ENCODE peak calls at places on chromosomes 16 and 17, in four cellular contexts. P, M, C and Y are unnamed samples. For H3K4me1, the result is how much of the 10 kb centered on the place peaks cover.

GRCh38 chr16:81495321-81496234 is 51.0 kb downstream of the CMIP start:
- DNase-seq in M (no peak), C (no peak), P (no peak), Y (no peak)

GRCh38 chr17:42472709-42473521 is 14.2 kb downstream of the ATP6V0A1 start:
- DNase-seq in P (peak), M (peak), C (no peak), Y (no peak)

GRCh38 chr17:3773511-3773910 is 27.5 kb downstream of the ITGAE start:
- DNase-seq in C (no peak), M (peak), P (peak), Y (no peak)

GRCh38 chr17:21127508-21128077 is 829 bp downstream of the DHRS7B start:
- DNase-seq in M (peak), P (peak), C (no peak), Y (no peak)

GRCh38 chr16:86979061-86979460 is 338.1 kb downstream of the C16orf95 start:
- DNase-seq in M (no peak), C (no peak), P (no peak), Y (no peak)

GRCh38 chr16:17481741-17482140 is 11.0 kb upstream of the XYLT1 start:
- DNase-seq in P (no peak), C (no peak), M (no peak), Y (no peak)

GRCh38 chr16:54027126-54027922 is 259.3 kb downstream of the IRX3 start:
- DNase-seq in P (peak), M (peak), C (no peak), Y (no peak)

GRCh38 chr17:2239882-2240430 is 63.6 kb downstream of the SMG6 start:
- DNase-seq in P (peak), C (peak), M (peak), Y (no peak)

GRCh38 chr17:8430966-8431365 is 4.7 kb upstream of the NDEL1 start:
- DNase-seq in P (peak), M (peak), C (no peak), Y (no peak)

GRCh38 chr17:68955181-68955841 is at the start of gene ABCA8:
- DNase-seq in M (peak), P (peak), C (no peak), Y (no peak)

GRCh38 chr16:71568541-71568940 is 8.4 kb downstream of the TAT start:
- DNase-seq in C (no peak), M (no peak), P (no peak), Y (no peak)

GRCh38 chr17:45246861-45247428 is 14.9 kb downstream of the SPATA32 start:
- DNase-seq in M (peak), P (peak), C (peak), Y (no peak)

GRCh38 chr17:80106176-80106575 is 4.8 kb downstream of the GAA start:
- DNase-seq in C (no peak), P (no peak), M (no peak), Y (no peak)

GRCh38 chr16:88938933-88939813 is 37.8 kb downstream of the CBFA2T3 start:
- DNase-seq in C (no peak), M (peak), P (no peak), Y (no peak)

GRCh38 chr17:30309591-30309990 is 17.8 kb upstream of the BLMH start:
- DNase-seq in P (no peak), C (no peak), M (peak), Y (no peak)

GRCh38 chr17:57553991-57554825 is 190.9 kb downstream of the CCDC182 start:
- DNase-seq in M (no peak), C (no peak), P (peak), Y (no peak)

GRCh38 chr17:75411328-75412067 is 6.0 kb upstream of the GRB2 start:
- DNase-seq in C (no peak), P (no peak), M (no peak), Y (no peak)

GRCh38 chr16:61595605-61596004 is 440.6 kb downstream of the CDH8 start:
- DNase-seq in C (no peak), P (no peak), M (no peak), Y (no peak)

GRCh38 chr17:65277576-65277975 is 140.4 kb downstream of the RGS9 start:
- DNase-seq in P (peak), M (peak), C (no peak), Y (no peak)

GRCh38 chr17:55238931-55239297 is 25.8 kb upstream of the HLF start:
- DNase-seq in C (no peak), P (no peak), M (peak), Y (no peak)

GRCh38 chr17:83073389-83074063 is 5.9 kb upstream of the METRNL start:
- DNase-seq in C (no peak), M (peak), P (no peak), Y (no peak)

GRCh38 chr16:56198044-56198754 is 6.9 kb downstream of the GNAO1 start:
- DNase-seq in C (no peak), M (no peak), P (no peak), Y (no peak)

GRCh38 chr16:3121843-3122467 is 9.6 kb downstream of the ZNF205 start:
- DNase-seq in C (no peak), P (no peak), M (no peak), Y (no peak)

GRCh38 chr17:27601975-27602302 is 29.0 kb upstream of the LGALS9 start:
- DNase-seq in C (no peak), P (no peak), M (no peak), Y (no peak)

GRCh38 chr16:74570412-74571301 is 36.3 kb downstream of the GLG1 start:
- DNase-seq in M (no peak), C (no peak), P (peak), Y (no peak)

GRCh38 chr17:80425835-80426426 is 11.0 kb downstream of the ENDOV start:
- DNase-seq in C (no peak), P (no peak), M (no peak), Y (no peak)

GRCh38 chr17:21005803-21006202 is 37.0 kb downstream of the USP22 start:
- DNase-seq in P (no peak), M (peak), C (no peak), Y (no peak)

GRCh38 chr16:55349867-55350266 is 25.9 kb downstream of the IRX6 start:
- DNase-seq in P (no peak), M (peak), C (no peak), Y (no peak)

GRCh38 chr17:2400474-2400866 is 390 bp downstream of the MNT start:
- DNase-seq in C (peak), P (no peak), M (peak), Y (peak)

DNA sequence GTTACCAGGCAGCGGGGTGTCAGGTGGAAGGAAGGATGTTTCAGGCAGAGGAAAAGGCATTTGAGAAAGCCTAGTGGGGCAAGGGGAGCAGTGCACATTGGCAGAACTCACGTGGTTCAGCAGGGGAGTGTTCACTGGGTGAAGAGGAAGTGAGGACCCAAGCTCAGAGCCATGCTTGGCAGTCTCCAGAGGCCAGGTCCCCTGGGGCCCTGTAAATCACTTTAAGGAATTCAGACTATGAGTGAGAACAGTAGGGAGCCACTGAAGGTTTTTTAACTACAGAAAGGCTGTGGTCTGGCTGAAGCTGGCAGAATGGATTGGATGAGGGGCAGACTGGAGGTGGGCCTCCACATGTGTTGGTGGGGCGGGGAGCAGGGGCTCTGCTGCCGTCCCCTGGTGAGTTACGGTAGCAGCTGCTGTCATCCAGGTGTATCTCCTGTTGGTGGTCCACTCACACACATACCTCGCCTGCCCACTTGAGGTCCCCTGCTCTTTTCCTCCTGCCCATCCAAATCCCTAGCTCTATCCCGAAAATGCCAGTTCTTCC is 5.1 kb downstream of the CLEC16A start:
- DNase-seq in M (peak), P (no peak), C (no peak), Y (peak)
- H3K4me3 ChIP-seq in M (no peak), P (no peak), C (no peak), Y (no peak)

GRCh38 chr17:19415806-19416775 is 5.1 kb downstream of the RNF112 start:
- DNase-seq in C (no peak), P (no peak), M (no peak), Y (no peak)
- H3K4me1 ChIP-seq in C (under half), P (under half), M (under half), Y (under half)

GRCh38 chr17:39194089-39194984 is 3.1 kb downstream of the CACNB1 start:
- DNase-seq in P (peak), M (peak), C (no peak), Y (no peak)

GRCh38 chr17:39194985-39195524 is 2.4 kb downstream of the CACNB1 start:
- DNase-seq in C (no peak), M (peak), P (no peak), Y (no peak)

GRCh38 chr17:39196191-39196819 is 1.2 kb downstream of the CACNB1 start:
- DNase-seq in P (no peak), C (no peak), M (peak), Y (no peak)

GRCh38 chr17:39196820-39197331 is 593 bp downstream of the CACNB1 start:
- DNase-seq in P (no peak), M (peak), C (no peak), Y (no peak)

DNA sequence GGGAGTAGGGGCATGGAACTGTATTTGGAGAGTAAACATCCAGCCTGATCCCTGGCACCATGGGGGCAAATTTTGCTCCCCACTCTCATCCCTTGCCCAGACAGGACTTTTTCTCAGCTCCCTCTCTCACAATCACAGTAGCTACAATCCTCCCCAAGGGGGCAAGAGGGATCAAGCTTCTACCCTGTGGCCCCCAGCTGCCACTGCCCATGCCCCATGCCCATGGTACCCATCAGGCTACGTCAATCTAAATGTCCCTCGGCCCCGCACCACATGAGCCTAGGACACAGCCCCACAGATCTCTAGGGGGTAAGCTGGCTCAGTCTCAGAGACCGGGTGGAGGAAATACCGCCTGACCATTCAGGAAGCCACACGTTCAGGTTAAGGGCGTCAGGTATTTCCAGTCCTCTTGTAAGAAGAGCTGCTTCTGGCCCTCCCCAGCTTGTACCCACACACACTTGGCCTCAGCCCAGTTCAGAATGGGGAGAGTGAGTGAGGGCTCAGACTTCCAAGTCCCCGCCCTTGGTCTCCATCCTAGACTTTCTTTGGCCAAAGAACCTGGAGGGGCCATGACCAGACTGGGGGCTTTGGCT is 1.8 kb downstream of the CACNB1 start:
- DNase-seq in M (peak), C (peak), P (no peak), Y (no peak)
- H3K4me3 ChIP-seq in M (peak), C (no peak), P (no peak), Y (peak)

DNA sequence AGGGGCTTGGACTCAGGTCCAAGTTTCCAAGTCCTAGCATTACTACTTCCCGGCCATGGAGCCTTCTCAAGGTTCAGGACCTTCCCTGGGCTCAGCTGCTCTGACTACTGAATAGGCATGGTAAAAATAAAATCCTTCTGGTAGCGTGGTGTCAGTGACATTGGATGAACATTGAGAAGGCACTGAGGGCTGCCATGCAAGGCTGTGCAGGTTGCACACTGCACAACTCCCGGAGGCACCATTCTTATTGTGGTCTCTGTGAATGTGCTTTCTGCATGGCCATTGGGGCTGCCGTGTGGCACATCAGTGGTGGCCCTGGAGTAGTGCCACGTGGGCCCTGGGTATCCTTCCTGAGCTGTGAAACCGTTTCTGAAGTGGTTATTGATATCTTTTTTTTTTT is 250.2 kb upstream of the CIBAR2 start:
- DNase-seq in C (no peak), P (no peak), M (no peak), Y (no peak)
- H3K4me1 ChIP-seq in C (under half), P (under half), M (under half), Y (under half)

GRCh38 chr16:23836404-23837291 is 865 bp downstream of the PRKCB start:
- DNase-seq in M (no peak), P (no peak), C (peak), Y (peak)

GRCh38 chr16:23833960-23834685 is 1.7 kb upstream of the PRKCB start:
- DNase-seq in C (no peak), M (no peak), P (no peak), Y (peak)

GRCh38 chr16:23833504-23833903 is 2.3 kb upstream of the PRKCB start:
- DNase-seq in M (no peak), C (no peak), P (no peak), Y (no peak)

GRCh38 chr16:23836078-23836403 is 258 bp downstream of the PRKCB start:
- DNase-seq in M (no peak), C (peak), P (no peak), Y (no peak)

GRCh38 chr16:23835390-23836077 is at the start of gene PRKCB:
- DNase-seq in C (peak), M (peak), P (peak), Y (peak)
- H3K4me3 ChIP-seq in C (peak), M (no peak), P (no peak), Y (peak)

GRCh38 chr16:28183441-28183840 is 28.3 kb downstream of the XPO6 start:
- DNase-seq in P (no peak), C (no peak), M (no peak), Y (no peak)
- H3K4me1 ChIP-seq in P (under half), C (half or more), M (half or more), Y (half or more)

DNA sequence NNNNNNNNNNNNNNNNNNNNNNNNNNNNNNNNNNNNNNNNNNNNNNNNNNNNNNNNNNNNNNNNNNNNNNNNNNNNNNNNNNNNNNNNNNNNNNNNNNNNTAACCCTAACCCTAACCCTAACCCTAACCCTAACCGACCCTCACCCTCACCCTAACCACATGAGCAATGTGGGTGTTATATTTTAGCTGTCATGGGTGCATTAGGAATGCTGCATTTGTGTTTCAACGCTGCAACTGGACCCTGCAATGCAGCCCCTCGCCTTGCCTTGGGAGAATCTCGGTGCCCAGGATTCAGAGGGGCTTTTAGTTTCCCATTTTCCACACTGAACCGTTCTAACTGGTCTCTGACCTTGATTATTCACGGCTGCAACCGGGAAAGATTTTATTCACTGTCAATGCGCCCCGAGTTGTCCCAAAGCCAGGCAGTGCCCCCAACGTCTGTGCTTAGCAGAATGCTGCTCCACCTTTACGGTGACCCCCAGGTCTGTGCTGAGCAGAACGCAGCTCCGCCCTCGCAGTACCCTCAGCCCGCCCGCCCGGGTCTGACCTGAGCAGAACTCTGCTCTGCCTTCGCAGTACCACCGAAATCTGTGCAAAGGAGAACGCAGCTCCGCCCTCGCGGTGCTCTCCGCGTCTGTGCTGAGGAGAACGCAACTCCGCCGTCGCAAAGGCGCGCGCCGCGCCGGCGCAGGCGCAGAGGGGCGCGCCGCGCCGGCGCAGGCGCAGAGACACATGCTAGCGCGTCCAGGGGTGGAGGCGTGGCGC is 43.3 kb downstream of the POLR3K start:
- DNase-seq in C (no peak), M (peak), P (no peak), Y (no peak)
- H3K4me3 ChIP-seq in C (no peak), M (no peak), P (peak), Y (no peak)

DNA sequence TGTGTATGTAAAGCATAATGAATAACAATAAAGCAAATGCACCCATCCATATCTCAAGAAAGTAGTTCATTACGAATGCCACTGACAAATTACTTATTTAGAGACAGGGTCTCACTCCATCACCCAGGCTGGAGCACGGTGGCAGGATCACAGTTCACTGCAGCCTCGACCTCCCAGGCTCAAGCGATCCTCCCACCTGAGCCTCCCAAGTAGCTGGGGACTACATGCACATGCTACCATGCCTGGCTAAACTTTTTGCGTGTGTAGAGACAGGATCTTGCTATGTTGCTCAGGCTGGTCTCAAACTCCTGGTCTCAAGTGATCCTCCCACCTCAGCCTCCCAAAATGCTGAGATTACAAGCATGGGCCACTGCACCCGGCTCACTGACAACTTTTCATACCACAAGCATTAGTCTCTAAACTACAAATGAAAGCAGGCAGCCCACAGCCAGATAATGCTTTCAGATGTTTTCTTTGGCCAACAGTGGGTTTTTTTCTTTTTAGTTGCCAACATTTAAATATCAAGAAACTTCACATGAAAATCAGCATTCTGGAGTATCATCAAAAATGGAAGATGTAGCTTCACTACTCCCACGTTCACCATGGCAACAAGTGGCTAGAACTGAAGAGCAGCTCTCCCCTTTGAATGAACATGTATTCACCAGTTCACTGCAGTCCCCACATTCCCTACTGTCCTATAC is 7.7 kb downstream of the ARHGAP17 start:
- DNase-seq in P (peak), C (no peak), M (peak), Y (no peak)
- H3K4me1 ChIP-seq in P (under half), C (under half), M (half or more), Y (under half)